ENCODE peak calls at places on chromosomes 13 and 19, in four cellular contexts. P is CD4-positive, CD25-positive, alpha-beta regulatory T cell; B is tibial nerve; H is breast epithelium. Q is an unnamed sample.

GRCh38 chr13:47858678-47859050 is 142.4 kb downstream of the SUCLA2 start:
- DNase-seq in P (no peak), B (no peak), H (no peak), Q (no peak)

GRCh38 chr19:3029070-3029923 is at the start of gene TLE2:
- DNase-seq in P (no peak), H (no peak), B (no peak), Q (peak; percentile 43)

GRCh38 chr19:47047931-47048399 is 459 bp downstream of the TMEM160 start:
- DNase-seq in H (peak; percentile 81), B (peak; percentile 76), P (peak; percentile 66), Q (peak; percentile 85)

GRCh38 chr13:79631260-79631659 is 150.3 kb downstream of the NDFIP2 start:
- DNase-seq in B (no peak), H (no peak), P (no peak), Q (no peak)

GRCh38 chr19:5240011-5240410 is 100.6 kb downstream of the PTPRS start:
- DNase-seq in P (no peak), B (no peak), H (no peak), Q (peak; percentile 26)

GRCh38 chr13:21734961-21735360 is 64.1 kb downstream of the FGF9 start:
- DNase-seq in B (no peak), P (no peak), H (no peak), Q (peak; percentile 55)

GRCh38 chr13:34035676-34036325 is 217.9 kb downstream of the RFC3 start:
- DNase-seq in H (no peak), P (no peak), B (no peak), Q (no peak)

GRCh38 chr13:68047889-68048288 is 817.8 kb upstream of the PCDH9 start:
- DNase-seq in P (no peak), H (no peak), B (no peak), Q (no peak)

GRCh38 chr19:8601796-8602195 is 8.7 kb downstream of the ADAMTS10 start:
- DNase-seq in B (no peak), H (no peak), P (no peak), Q (no peak)

GRCh38 chr19:51702103-51702753 is 9.1 kb downstream of the SPACA6 start:
- DNase-seq in H (peak; percentile 90), P (peak; percentile 18), B (peak; percentile 82), Q (peak; percentile 64)

GRCh38 chr13:48775804-48776203 is 122.1 kb downstream of the CYSLTR2 start:
- DNase-seq in H (no peak), P (no peak), B (no peak), Q (no peak)

GRCh38 chr19:21496876-21497275 is 8.5 kb upstream of the ZNF429 start:
- DNase-seq in H (no peak), B (no peak), P (no peak), Q (no peak)

GRCh38 chr13:29934531-29935308 is 84.3 kb upstream of the UBL3 start:
- DNase-seq in H (no peak), B (no peak), P (no peak), Q (no peak)

GRCh38 chr19:45235485-45235884 is 9.7 kb downstream of the EXOC3L2 start:
- DNase-seq in P (no peak), H (no peak), B (no peak), Q (no peak)

GRCh38 chr13:106374631-106375030 is 160.8 kb downstream of the EFNB2 start:
- DNase-seq in H (no peak), B (no peak), P (no peak), Q (no peak)

GRCh38 chr13:36919206-36919832 is 719 bp downstream of the SMAD9 start:
- DNase-seq in B (no peak), P (no peak), H (no peak), Q (no peak)

GRCh38 chr13:40116008-40116407 is 460.5 kb downstream of the COG6 start:
- DNase-seq in H (no peak), P (peak; percentile 55), B (no peak), Q (no peak)

GRCh38 chr19:58196911-58197616 is 14.2 kb downstream of the ZNF274 start:
- DNase-seq in P (no peak), H (no peak), B (no peak), Q (no peak)

GRCh38 chr13:48436661-48437242 is 23.8 kb upstream of the LPAR6 start:
- DNase-seq in P (no peak), H (no peak), B (no peak), Q (no peak)

GRCh38 chr13:75417006-75417384 is 65.0 kb downstream of the TBC1D4 start:
- DNase-seq in B (no peak), P (no peak), H (no peak), Q (no peak)

GRCh38 chr19:12668937-12669271 is 2.3 kb downstream of the WDR83 start:
- DNase-seq in H (peak; percentile 63), P (peak; percentile 72), B (peak; percentile 35), Q (peak; percentile 73)

GRCh38 chr13:24274452-24274971 is 34.9 kb upstream of the C1QTNF9 start:
- DNase-seq in H (no peak), B (no peak), P (peak; percentile 55), Q (peak; percentile 87)

GRCh38 chr19:48554385-48555091 is 2.6 kb downstream of the SULT2B1 start:
- DNase-seq in B (no peak), H (no peak), P (no peak), Q (no peak)

GRCh38 chr13:31675521-31675953 is 63.8 kb upstream of the RXFP2 start:
- DNase-seq in H (no peak), P (no peak), B (no peak), Q (no peak)

GRCh38 chr19:4976412-4977298 is 7.7 kb downstream of the KDM4B start:
- DNase-seq in P (no peak), B (peak; percentile 74), H (peak; percentile 74), Q (peak; percentile 39)

GRCh38 chr19:9009935-9010651 is at the start of gene MUC16:
- DNase-seq in H (no peak), P (no peak), B (no peak), Q (no peak)

GRCh38 chr13:74246398-74246975 is 112.3 kb upstream of the KLF12 start:
- DNase-seq in P (no peak), H (no peak), B (no peak), Q (no peak)

GRCh38 chr19:728011-728410 is 19.3 kb downstream of the PALM start:
- DNase-seq in B (no peak), H (no peak), P (no peak), Q (no peak)

GRCh38 chr13:45658586-45659235 is 43.2 kb upstream of the ERICH6B start:
- DNase-seq in H (no peak), B (no peak), P (no peak), Q (no peak)

GRCh38 chr13:99150575-99151370 is 49.9 kb upstream of the UBAC2 start:
- DNase-seq in B (no peak), P (no peak), H (no peak), Q (no peak)

GRCh38 chr13:110407531-110407930 is 100.4 kb downstream of the COL4A2 start:
- DNase-seq in B (no peak), H (no peak), P (no peak), Q (no peak)

GRCh38 chr19:3699071-3699740 is 1.1 kb downstream of the PIP5K1C start:
- DNase-seq in B (peak; percentile 45), P (no peak), H (no peak), Q (no peak)

GRCh38 chr13:86038490-86038889 is 239.3 kb upstream of the SLITRK6 start:
- DNase-seq in B (no peak), H (no peak), P (no peak), Q (no peak)

GRCh38 chr13:109148243-109148642 is 518.8 kb downstream of the MYO16 start:
- DNase-seq in P (no peak), B (no peak), H (no peak), Q (no peak)

GRCh38 chr19:17414097-17414496 is 5.8 kb upstream of the MVB12A start:
- DNase-seq in B (no peak), H (no peak), P (no peak), Q (no peak)

GRCh38 chr13:49240017-49240416 is 7.7 kb upstream of the CDADC1 start:
- DNase-seq in P (peak; percentile 9), B (no peak), H (no peak), Q (no peak)

DNA sequence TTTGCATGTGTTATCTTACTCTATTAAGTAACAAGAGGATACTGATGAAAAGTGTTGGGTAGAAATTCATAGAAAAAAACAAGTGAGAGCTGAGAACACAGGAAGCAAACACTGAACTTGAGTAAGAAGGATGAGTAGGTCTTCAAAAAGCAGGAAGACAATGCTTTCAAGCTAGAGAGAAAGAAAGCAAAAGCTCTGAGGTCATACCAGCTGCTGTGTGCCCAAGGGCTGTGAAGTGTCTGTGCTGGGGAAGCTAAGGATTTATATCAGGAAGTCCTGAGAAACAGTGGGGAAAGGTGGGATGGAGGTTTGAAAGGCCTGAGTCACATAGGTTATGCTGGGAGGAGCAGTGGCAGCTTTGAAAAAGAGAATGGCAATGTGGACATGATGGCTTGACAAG is 145.5 kb upstream of the MAB21L1 start:
- DNase-seq in H (no peak), B (no peak), P (no peak), Q (no peak)
- H3K4me1 ChIP-seq in H (no peaks in the 10 kb centered on the region), B (no peaks in the 10 kb centered on the region), P (no peaks in the 10 kb centered on the region), Q (no peaks in the 10 kb centered on the region)

GRCh38 chr13:83878691-83879410 is 3.4 kb downstream of the SLITRK1 start:
- DNase-seq in P (no peak), B (no peak), H (no peak), Q (no peak)

GRCh38 chr13:83879431-83880171 is 2.7 kb downstream of the SLITRK1 start:
- DNase-seq in H (no peak), P (no peak), B (no peak), Q (no peak)

GRCh38 chr13:83881031-83881727 is 1.1 kb downstream of the SLITRK1 start:
- DNase-seq in H (no peak), B (no peak), P (no peak), Q (no peak)

GRCh38 chr13:83881917-83882625 is at the start of gene SLITRK1:
- DNase-seq in B (no peak), H (peak; percentile 62), P (no peak), Q (no peak)

GRCh38 chr13:83880275-83881027 is 1.8 kb downstream of the SLITRK1 start:
- DNase-seq in B (no peak), P (no peak), H (no peak), Q (no peak)
- H3K27me3 ChIP-seq in B (peaks cover 40% of the 10 kb centered on the region), P (peaks cover 2% of the 10 kb centered on the region), H (peaks cover 53% of the 10 kb centered on the region), Q (no peaks in the 10 kb centered on the region)

GRCh38 chr19:39409207-39409885 is 2.7 kb downstream of the ZFP36 start:
- DNase-seq in P (peak; percentile 86), B (peak; percentile 91), H (peak; percentile 97), Q (peak; percentile 89)
- H3K4me1 ChIP-seq in P (peaks cover 72% of the 10 kb centered on the region), B (peaks cover 44% of the 10 kb centered on the region), H (peaks cover 8% of the 10 kb centered on the region), Q (no peaks in the 10 kb centered on the region)

DNA sequence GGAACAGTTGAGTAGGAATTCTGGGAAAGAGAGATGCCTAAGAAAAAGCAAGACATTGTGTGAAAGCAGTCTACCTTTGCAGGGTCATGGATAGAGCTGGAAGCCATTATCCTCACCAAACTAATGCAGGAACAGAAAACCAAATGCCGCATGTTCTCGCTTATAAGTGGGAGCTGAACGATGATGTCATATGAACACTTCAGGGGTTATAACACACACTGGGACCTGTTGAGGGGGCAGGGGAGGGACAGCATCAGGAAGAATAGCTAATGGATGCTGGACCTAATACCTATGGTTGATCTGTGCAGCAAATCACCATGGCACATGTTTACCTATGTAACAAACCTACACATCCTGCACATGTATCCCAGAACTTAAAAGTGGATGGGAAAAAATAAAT is 69.9 kb downstream of the TSC22D1 start:
- DNase-seq in P (no peak), B (no peak), H (no peak), Q (no peak)
- H3K27me3 ChIP-seq in P (no peaks in the 10 kb centered on the region), B (no peaks in the 10 kb centered on the region), H (no peaks in the 10 kb centered on the region), Q (no peaks in the 10 kb centered on the region)

Q was measured in Peyer's patch.